ENCODE peak calls at places on chromosomes 13 and 19, in four cellular contexts. One of them, this sample, is unnamed.

GRCh38 chr19:36707134-36707533 is 19.7 kb downstream of the ZNF567 start:
- DNase-seq in K562: no peak
- DNase-seq in spleen: no peak
- DNase-seq in tibial nerve: no peak
- DNase-seq in this sample: no peak

GRCh38 chr19:43534811-43535761 is 2.1 kb downstream of the ZNF575 start:
- DNase-seq in tibial nerve: peak
- DNase-seq in spleen: peak
- DNase-seq in K562: peak
- DNase-seq in this sample: peak

GRCh38 chr13:79463604-79464003 is 17.4 kb upstream of the NDFIP2 start:
- DNase-seq in K562: no peak
- DNase-seq in spleen: no peak
- DNase-seq in tibial nerve: no peak
- DNase-seq in this sample: no peak

GRCh38 chr13:102267191-102267590 is 134.7 kb downstream of the FGF14 start:
- DNase-seq in tibial nerve: no peak
- DNase-seq in spleen: no peak
- DNase-seq in K562: no peak
- DNase-seq in this sample: no peak

GRCh38 chr13:39451860-39452301 is 151.1 kb downstream of the LHFPL6 start:
- DNase-seq in K562: no peak
- DNase-seq in spleen: no peak
- DNase-seq in tibial nerve: peak
- DNase-seq in this sample: no peak

GRCh38 chr13:61531383-61532065 is 115.9 kb upstream of the PCDH20 start:
- DNase-seq in spleen: no peak
- DNase-seq in K562: no peak
- DNase-seq in tibial nerve: no peak
- DNase-seq in this sample: no peak

GRCh38 chr13:33172400-33172799 is 113.2 kb downstream of the STARD13 start:
- DNase-seq in K562: no peak
- DNase-seq in tibial nerve: no peak
- DNase-seq in spleen: no peak
- DNase-seq in this sample: no peak

GRCh38 chr13:101917833-101918755 is 465.6 kb downstream of the ITGBL1 start:
- DNase-seq in K562: no peak
- DNase-seq in spleen: no peak
- DNase-seq in tibial nerve: no peak
- DNase-seq in this sample: no peak

GRCh38 chr13:48876289-48876688 is 99.4 kb upstream of the FNDC3A start:
- DNase-seq in K562: no peak
- DNase-seq in tibial nerve: no peak
- DNase-seq in spleen: no peak
- DNase-seq in this sample: no peak

GRCh38 chr19:850221-850978 is 1.7 kb upstream of the ELANE start:
- DNase-seq in tibial nerve: peak
- DNase-seq in K562: peak
- DNase-seq in spleen: peak
- DNase-seq in this sample: peak

GRCh38 chr19:12723383-12723642 is 419 bp downstream of the TNPO2 start:
- DNase-seq in K562: no peak
- DNase-seq in tibial nerve: no peak
- DNase-seq in spleen: no peak
- DNase-seq in this sample: no peak

DNA sequence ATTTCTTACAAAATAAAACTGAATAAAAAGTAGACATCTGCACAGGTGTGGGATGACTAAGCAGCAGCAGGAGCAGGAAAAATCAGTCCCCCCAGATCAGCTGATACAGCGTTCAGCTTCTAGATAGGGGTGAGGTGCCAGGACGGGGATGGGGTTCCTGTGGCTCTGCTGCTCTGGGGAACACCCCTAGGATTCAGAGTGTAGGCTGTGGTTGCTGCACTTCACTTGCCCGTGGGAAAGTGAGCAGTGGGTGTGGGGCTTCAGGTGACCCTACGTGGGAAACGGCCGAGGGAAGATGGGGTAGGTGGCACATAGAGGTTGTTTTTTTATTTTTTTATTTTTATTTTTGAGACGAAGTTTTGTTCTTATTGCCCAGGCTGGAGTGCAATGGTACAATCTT is 3.2 kb upstream of the CXCL17 start:
- DNase-seq in K562: no peak
- DNase-seq in spleen: no peak
- DNase-seq in tibial nerve: no peak
- DNase-seq in this sample: no peak
- H3K27ac ChIP-seq in K562: no peak
- H3K27ac ChIP-seq in spleen: no peak
- H3K27ac ChIP-seq in tibial nerve: no peak
- H3K27ac ChIP-seq in this sample: no peak

GRCh38 chr13:106696719-106697118 is 128.8 kb upstream of the ARGLU1 start:
- DNase-seq in spleen: no peak
- DNase-seq in tibial nerve: no peak
- DNase-seq in K562: no peak
- DNase-seq in this sample: no peak

GRCh38 chr13:106700007-106700950 is 132.3 kb upstream of the ARGLU1 start:
- DNase-seq in tibial nerve: no peak
- DNase-seq in K562: no peak
- DNase-seq in spleen: no peak
- DNase-seq in this sample: no peak

GRCh38 chr13:106696140-106696539 is 128.2 kb upstream of the ARGLU1 start:
- DNase-seq in tibial nerve: no peak
- DNase-seq in spleen: no peak
- DNase-seq in K562: no peak
- DNase-seq in this sample: no peak

DNA sequence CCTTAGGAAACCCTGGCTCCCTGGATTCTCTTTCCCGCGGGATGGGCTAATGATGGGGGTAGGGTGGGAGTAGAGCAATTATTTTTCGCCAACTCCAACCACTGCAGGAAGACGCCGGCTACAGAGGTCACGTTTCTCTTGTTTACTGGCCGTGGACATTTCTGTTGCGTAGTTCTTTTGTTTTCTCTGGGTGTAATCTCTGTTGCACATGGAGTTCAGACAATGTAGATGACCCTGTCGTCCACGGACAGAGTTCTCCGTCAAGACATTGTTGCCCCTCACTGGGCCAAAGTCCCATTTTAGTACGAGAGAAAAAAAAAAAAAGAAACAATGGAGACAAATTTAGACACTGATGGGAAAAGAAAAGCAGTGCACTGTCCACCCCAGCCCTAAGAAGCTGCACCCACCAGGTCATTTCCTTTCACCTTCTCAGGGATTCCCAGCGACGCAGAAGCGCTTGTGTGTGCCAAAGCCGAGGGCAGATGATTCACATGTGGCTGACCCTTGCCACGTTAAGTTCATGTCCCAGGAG is 133.9 kb upstream of the ARGLU1 start:
- DNase-seq in K562: no peak
- DNase-seq in spleen: no peak
- DNase-seq in tibial nerve: no peak
- DNase-seq in this sample: no peak
- H3K27ac ChIP-seq in K562: no peak
- H3K27ac ChIP-seq in spleen: no peak
- H3K27ac ChIP-seq in tibial nerve: no peak
- H3K27ac ChIP-seq in this sample: no peak

GRCh38 chr19:4814625-4815425 is 16.7 kb downstream of the TICAM1 start:
- DNase-seq in tibial nerve: no peak
- DNase-seq in spleen: no peak
- DNase-seq in K562: no peak
- DNase-seq in this sample: no peak

GRCh38 chr19:4817467-4818277 is 13.8 kb downstream of the TICAM1 start:
- DNase-seq in K562: no peak
- DNase-seq in tibial nerve: no peak
- DNase-seq in spleen: no peak
- DNase-seq in this sample: no peak

GRCh38 chr19:4821265-4821664 is 10.2 kb downstream of the TICAM1 start:
- DNase-seq in spleen: no peak
- DNase-seq in K562: no peak
- DNase-seq in tibial nerve: no peak
- DNase-seq in this sample: no peak

GRCh38 chr19:4815426-4816387 is 15.8 kb downstream of the TICAM1 start:
- DNase-seq in spleen: peak
- DNase-seq in tibial nerve: peak
- DNase-seq in K562: peak
- DNase-seq in this sample: peak

GRCh38 chr19:4816388-4817165 is 14.9 kb downstream of the TICAM1 start:
- DNase-seq in tibial nerve: no peak
- DNase-seq in K562: no peak
- DNase-seq in spleen: no peak
- DNase-seq in this sample: no peak
- H3K27ac ChIP-seq in tibial nerve: peak
- H3K27ac ChIP-seq in K562: peak
- H3K27ac ChIP-seq in spleen: peak
- H3K27ac ChIP-seq in this sample: peak

DNA sequence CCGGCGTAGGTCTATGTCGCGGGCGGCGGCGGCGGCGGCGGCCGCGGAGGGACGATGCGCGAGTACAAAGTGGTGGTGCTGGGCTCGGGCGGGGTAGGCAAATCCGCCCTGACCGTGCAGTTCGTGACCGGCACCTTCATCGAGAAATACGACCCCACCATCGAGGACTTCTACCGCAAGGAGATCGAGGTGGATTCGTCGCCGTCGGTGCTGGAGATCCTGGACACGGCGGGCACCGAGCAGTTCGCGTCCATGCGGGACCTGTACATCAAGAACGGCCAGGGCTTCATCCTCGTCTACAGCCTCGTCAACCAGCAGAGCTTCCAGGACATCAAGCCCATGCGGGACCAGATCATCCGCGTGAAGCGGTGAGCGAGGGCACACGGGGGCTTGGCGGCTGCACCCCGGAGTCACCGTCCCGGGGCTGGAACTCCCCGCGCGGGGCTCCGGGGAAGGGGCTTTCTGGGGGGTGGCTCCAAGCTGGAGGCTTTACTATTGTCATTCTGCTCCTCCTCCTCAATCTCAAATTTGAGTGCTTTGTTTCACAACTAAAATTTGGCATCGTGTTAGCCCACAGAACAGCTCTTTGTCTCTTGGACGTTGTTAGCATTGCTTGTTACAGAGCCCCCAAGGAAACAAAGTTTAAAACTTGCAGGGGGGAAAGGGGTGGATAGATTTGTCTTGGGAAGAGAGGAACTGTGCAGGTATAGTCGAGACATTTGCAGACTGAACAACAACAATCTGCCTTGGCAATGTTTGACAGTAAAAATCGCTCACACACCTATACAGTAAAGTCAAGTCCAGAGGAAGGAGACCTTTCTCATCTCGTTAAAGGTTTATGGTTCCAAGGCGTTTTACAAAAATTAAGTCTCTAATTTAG is 688 bp downstream of the RAP2A start:
- DNase-seq in K562: peak
- DNase-seq in spleen: no peak
- DNase-seq in tibial nerve: peak
- DNase-seq in this sample: peak
- H3K27ac ChIP-seq in K562: peak
- H3K27ac ChIP-seq in spleen: peak
- H3K27ac ChIP-seq in tibial nerve: peak
- H3K27ac ChIP-seq in this sample: peak

DNA sequence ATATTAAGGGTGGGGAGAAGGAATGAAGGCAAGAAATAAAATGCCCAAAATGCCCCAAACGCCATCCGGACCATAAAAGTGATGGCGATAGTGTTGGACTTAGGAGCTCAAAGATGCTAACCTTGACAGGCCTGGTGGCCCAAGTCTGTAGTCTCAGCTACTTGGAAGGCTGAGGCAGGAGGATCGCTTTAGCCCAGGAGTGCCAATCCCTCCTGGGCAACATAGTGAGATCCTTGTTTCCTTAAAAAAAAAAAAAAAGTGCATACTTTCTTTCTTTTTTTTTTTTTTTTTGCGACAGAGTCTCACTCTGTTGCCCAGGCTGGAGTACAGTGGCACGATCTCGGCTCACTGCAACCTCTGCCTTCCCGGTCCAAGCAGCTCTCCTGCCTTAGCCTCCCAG is 32.0 kb upstream of the MRI1 start:
- DNase-seq in spleen: no peak
- DNase-seq in tibial nerve: no peak
- DNase-seq in K562: no peak
- DNase-seq in this sample: no peak
- H3K27ac ChIP-seq in spleen: no peak
- H3K27ac ChIP-seq in tibial nerve: peak
- H3K27ac ChIP-seq in K562: no peak
- H3K27ac ChIP-seq in this sample: peak

GRCh38 chr19:44737238-44738160 is 11.0 kb upstream of the BCL3 start:
- DNase-seq in K562: peak
- DNase-seq in tibial nerve: no peak
- DNase-seq in spleen: peak
- DNase-seq in this sample: no peak

GRCh38 chr19:44740351-44740824 is 8.1 kb upstream of the BCL3 start:
- DNase-seq in spleen: no peak
- DNase-seq in K562: peak
- DNase-seq in tibial nerve: no peak
- DNase-seq in this sample: no peak

GRCh38 chr19:44741258-44741731 is 7.2 kb upstream of the BCL3 start:
- DNase-seq in spleen: no peak
- DNase-seq in tibial nerve: no peak
- DNase-seq in K562: no peak
- DNase-seq in this sample: no peak

GRCh38 chr19:44738161-44738535 is 10.4 kb upstream of the BCL3 start:
- DNase-seq in K562: no peak
- DNase-seq in spleen: no peak
- DNase-seq in tibial nerve: no peak
- DNase-seq in this sample: no peak

DNA sequence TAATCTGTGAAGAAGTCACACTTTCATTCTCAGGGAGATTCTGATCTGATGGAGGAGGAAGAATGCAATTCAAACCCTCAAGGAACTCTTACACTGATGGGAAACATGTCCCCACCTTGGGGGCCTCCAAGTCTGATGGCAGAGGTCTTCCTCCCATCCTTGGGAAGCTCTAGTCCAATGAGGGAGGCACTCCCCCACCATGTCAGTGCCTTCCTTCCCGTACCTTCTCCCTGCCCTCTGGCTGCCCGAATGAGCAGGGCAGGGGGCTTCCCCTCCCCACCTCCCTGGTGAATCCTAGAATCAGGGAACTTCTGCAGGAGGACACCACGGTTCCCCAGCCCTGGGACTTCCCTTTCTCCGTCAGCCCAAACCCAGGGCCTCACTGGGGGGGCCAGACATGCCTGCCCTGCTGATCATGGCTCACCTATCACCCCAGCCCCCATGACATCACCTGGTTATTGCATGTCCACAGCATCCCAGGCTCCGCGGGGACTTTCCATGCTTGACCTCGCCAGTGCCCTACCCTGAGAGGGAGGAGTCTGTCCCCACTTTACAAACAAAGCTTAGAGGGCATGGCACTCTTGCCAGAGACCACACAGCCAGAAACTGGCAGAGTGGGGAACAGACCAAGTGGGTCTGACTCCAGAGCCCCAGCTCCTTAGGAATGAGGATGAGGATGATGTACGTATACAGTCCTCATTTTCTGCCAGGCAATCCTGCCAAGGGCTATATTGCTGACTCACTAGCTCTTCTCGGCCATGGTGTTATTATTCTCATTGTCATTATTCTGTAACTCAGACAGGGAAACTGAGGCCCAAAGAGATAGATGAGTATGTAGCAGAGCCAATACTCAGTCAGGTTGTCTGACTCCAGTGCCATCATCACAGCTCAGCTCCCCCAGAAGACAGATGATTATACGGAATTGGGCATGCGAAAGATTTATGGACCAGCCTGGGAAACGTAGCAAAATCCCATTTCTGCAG is 9.6 kb upstream of the BCL3 start:
- DNase-seq in spleen: peak
- DNase-seq in K562: no peak
- DNase-seq in tibial nerve: no peak
- DNase-seq in this sample: no peak
- H3K27ac ChIP-seq in spleen: peak
- H3K27ac ChIP-seq in K562: no peak
- H3K27ac ChIP-seq in tibial nerve: no peak
- H3K27ac ChIP-seq in this sample: no peak